ENCODE peak calls at places on chromosomes 11 and 22, in ten cellular contexts. J, L, A, U, K, N, E, R, Z and G are unnamed samples.

GRCh38 chr11:12430912-12431311 is 53.5 kb downstream of the PARVA start:
- DNase-seq in L (no peak), E (no peak), K (no peak), A (no peak), N (peak), R (no peak), Z (no peak), J (no peak), U (no peak), G (peak)

GRCh38 chr11:104163100-104164027 is 583 bp downstream of the PDGFD start:
- DNase-seq in J (no peak), U (no peak), A (no peak), N (peak), R (peak), Z (no peak), L (no peak), K (no peak), E (peak), G (peak)

GRCh38 chr11:12013771-12014170 is 5.3 kb upstream of the DKK3 start:
- DNase-seq in Z (no peak), J (no peak), L (no peak), K (no peak), U (no peak), N (no peak), A (no peak), E (no peak), R (no peak), G (no peak)

GRCh38 chr11:128483211-128483788 is 104.1 kb downstream of the ETS1 start:
- DNase-seq in N (no peak), U (no peak), L (no peak), K (no peak), A (no peak), Z (no peak), R (no peak), J (no peak), E (no peak), G (no peak)

GRCh38 chr11:62105611-62106245 is 18.1 kb upstream of the INCENP start:
- DNase-seq in E (no peak), L (no peak), R (no peak), N (no peak), Z (no peak), K (no peak), J (no peak), U (no peak), A (no peak), G (no peak)

GRCh38 chr22:50347157-50347556 is 4.0 kb downstream of the PPP6R2 start:
- DNase-seq in R (no peak), E (no peak), U (no peak), N (no peak), Z (no peak), K (no peak), A (no peak), L (no peak), J (no peak), G (no peak)

GRCh38 chr11:7967097-7967496 is 1.9 kb upstream of the NLRP10 start:
- DNase-seq in U (no peak), N (no peak), E (no peak), A (no peak), J (no peak), K (no peak), Z (no peak), R (no peak), L (no peak), G (no peak)

GRCh38 chr11:129102756-129103155 is 89.4 kb downstream of the ARHGAP32 start:
- DNase-seq in R (no peak), L (no peak), Z (no peak), J (no peak), N (no peak), U (no peak), E (no peak), A (no peak), K (no peak), G (no peak)

GRCh38 chr11:82980292-82980691 is 78.8 kb downstream of the DDIAS start:
- DNase-seq in Z (no peak), K (no peak), E (no peak), A (no peak), J (no peak), R (no peak), U (no peak), N (no peak), L (no peak), G (no peak)

GRCh38 chr11:2157294-2158040 is 3.5 kb downstream of the INS start:
- DNase-seq in N (no peak), R (no peak), Z (no peak), U (no peak), E (no peak), L (no peak), K (no peak), A (no peak), J (no peak), G (no peak)

GRCh38 chr11:46865340-46865739 is 19.3 kb upstream of the CKAP5 start:
- DNase-seq in L (no peak), J (no peak), R (no peak), K (no peak), N (no peak), Z (no peak), E (no peak), A (no peak), U (no peak), G (no peak)

GRCh38 chr22:45329536-45329936 is 19.8 kb downstream of the FAM118A start:
- DNase-seq in E (peak), J (no peak), U (no peak), R (no peak), A (no peak), N (no peak), Z (no peak), K (no peak), L (peak), G (no peak)

GRCh38 chr11:102592634-102593581 is 32.2 kb downstream of the MMP20 start:
- DNase-seq in K (no peak), R (no peak), A (no peak), U (no peak), E (no peak), J (no peak), L (no peak), N (no peak), Z (peak), G (no peak)

GRCh38 chr11:132910016-132910760 is 622.1 kb downstream of the OPCML start:
- DNase-seq in N (no peak), U (no peak), K (no peak), Z (no peak), L (no peak), E (no peak), A (no peak), R (no peak), J (no peak), G (no peak)

GRCh38 chr11:14764899-14765527 is 121.4 kb downstream of the PDE3B start:
- DNase-seq in R (peak), E (no peak), J (no peak), U (peak), N (no peak), Z (no peak), L (no peak), K (no peak), A (no peak), G (no peak)

GRCh38 chr11:126188332-126189108 is 22.9 kb downstream of the RPUSD4 start:
- DNase-seq in R (no peak), N (no peak), J (peak), A (no peak), Z (peak), K (no peak), E (no peak), L (no peak), U (peak), G (no peak)